ENCODE peak calls at places on chromosomes 13 and 19, in nine cellular contexts. C is tibial artery; P is IMR-90; O is CD8-positive, alpha-beta memory T cell; U is cardiac muscle cell; Y is psoas muscle; N is mammary epithelial cell; V is mucosa of descending colon; F is BE2C. W is an unnamed sample. For H3K36me3, the result is how much of the 10 kb centered on the place peaks cover.

GRCh38 chr13:65653548-65654078 is 1576.5 kb downstream of the PCDH9 start:
- DNase-seq in N (no peak), Y (no peak), U (no peak), O (no peak), V (no peak), P (no peak), C (no peak), F (peak), W (no peak)

GRCh38 chr13:30708541-30708940 is 26.8 kb upstream of the ALOX5AP start:
- DNase-seq in F (no peak), N (no peak), O (no peak), P (peak), C (no peak), U (peak), V (no peak), Y (no peak), W (no peak)

GRCh38 chr13:101065314-101065713 is 351.0 kb downstream of the NALCN start:
- DNase-seq in C (no peak), O (no peak), P (no peak), U (peak), V (no peak), N (no peak), Y (no peak), F (no peak), W (no peak)

GRCh38 chr13:106003651-106004050 is 531.8 kb downstream of the EFNB2 start:
- DNase-seq in U (no peak), P (no peak), N (no peak), V (no peak), Y (no peak), C (no peak), F (no peak), O (no peak), W (no peak)

GRCh38 chr19:39430675-39431593 is 4.8 kb downstream of the RPS16 start:
- DNase-seq in F (no peak), Y (no peak), O (peak), U (peak), N (peak), V (no peak), P (peak), C (peak), W (peak)

GRCh38 chr13:106477303-106477702 is 58.2 kb downstream of the EFNB2 start:
- DNase-seq in O (no peak), V (peak), N (no peak), C (no peak), P (no peak), U (no peak), F (no peak), Y (no peak), W (no peak)

GRCh38 chr19:49546825-49547565 is 19.2 kb downstream of the RCN3 start:
- DNase-seq in Y (no peak), F (peak), P (peak), U (peak), O (peak), C (peak), N (peak), V (peak), W (no peak)

GRCh38 chr13:72458701-72459100 is 268.7 kb downstream of the MZT1 start:
- DNase-seq in Y (no peak), U (peak), P (no peak), V (no peak), N (peak), O (no peak), C (no peak), F (no peak), W (no peak)

GRCh38 chr19:15456871-15457700 is 7.3 kb downstream of the RASAL3 start:
- DNase-seq in N (no peak), Y (no peak), O (no peak), F (no peak), P (no peak), U (no peak), V (peak), C (no peak), W (no peak)

GRCh38 chr13:101211261-101211660 is 205.0 kb downstream of the NALCN start:
- DNase-seq in C (no peak), N (peak), O (no peak), Y (no peak), V (no peak), P (peak), F (no peak), U (peak), W (peak)

GRCh38 chr13:63901630-63902029 is 2486.0 kb upstream of the PCDH20 start:
- DNase-seq in P (no peak), N (no peak), C (no peak), F (peak), Y (no peak), U (no peak), O (no peak), V (no peak), W (no peak)

GRCh38 chr13:112142401-112142930 is 75.5 kb downstream of the SOX1 start:
- DNase-seq in N (no peak), F (no peak), O (no peak), Y (no peak), U (no peak), C (no peak), V (no peak), P (no peak), W (no peak)

GRCh38 chr13:33869005-33869404 is 51.1 kb downstream of the RFC3 start:
- DNase-seq in O (no peak), Y (no peak), P (no peak), U (no peak), F (no peak), N (no peak), V (no peak), C (no peak), W (no peak)

GRCh38 chr19:12224676-12225075 is 61.8 kb downstream of the ZNF136 start:
- DNase-seq in U (peak), Y (no peak), F (no peak), O (no peak), C (no peak), P (no peak), V (no peak), N (no peak), W (no peak)

GRCh38 chr19:36244066-36244465 is 29.2 kb downstream of the ZNF146 start:
- DNase-seq in F (no peak), U (no peak), P (no peak), O (no peak), C (no peak), Y (no peak), V (no peak), N (no peak), W (no peak)

GRCh38 chr13:98961204-98962105 is 16.4 kb downstream of the DOCK9 start:
- DNase-seq in U (no peak), P (no peak), O (no peak), V (no peak), F (no peak), Y (no peak), C (no peak), N (peak), W (no peak)

GRCh38 chr19:42423462-42424344 is 3.5 kb downstream of the LIPE start:
- DNase-seq in Y (peak), C (peak), N (peak), F (peak), U (peak), O (peak), P (peak), V (peak), W (no peak)

GRCh38 chr13:40220299-40220935 is 446.0 kb downstream of the FOXO1 start:
- DNase-seq in N (no peak), F (no peak), Y (no peak), U (peak), P (no peak), O (no peak), V (no peak), C (no peak), W (no peak)

GRCh38 chr19:51375504-51376221 is 3.2 kb upstream of the NKG7 start:
- DNase-seq in U (no peak), P (no peak), V (no peak), N (no peak), C (no peak), Y (no peak), O (no peak), F (no peak), W (no peak)

GRCh38 chr13:70255406-70255991 is 147.2 kb upstream of the KLHL1 start:
- DNase-seq in O (no peak), C (no peak), N (no peak), Y (no peak), F (no peak), U (no peak), V (no peak), P (no peak), W (no peak)

GRCh38 chr19:29583196-29584006 is 22.7 kb upstream of the POP4 start:
- DNase-seq in C (no peak), O (no peak), V (no peak), N (peak), F (no peak), P (peak), Y (no peak), U (peak), W (no peak)

GRCh38 chr19:21569497-21569870 is 64.1 kb downstream of the ZNF429 start:
- DNase-seq in Y (no peak), U (peak), N (no peak), C (no peak), P (no peak), V (peak), O (no peak), F (no peak), W (no peak)

GRCh38 chr19:39970424-39970673 is 616 bp upstream of the PSMC4 start:
- DNase-seq in N (no peak), U (no peak), F (no peak), P (no peak), V (no peak), Y (no peak), O (no peak), C (no peak), W (no peak)

GRCh38 chr19:42420055-42420544 is 7.1 kb downstream of the LIPE start:
- DNase-seq in F (no peak), C (no peak), O (peak), U (peak), Y (no peak), P (peak), V (peak), N (peak), W (no peak)

GRCh38 chr19:53045536-53045935 is 996 bp downstream of the ERVV-2 start:
- DNase-seq in Y (no peak), V (no peak), C (no peak), U (no peak), N (no peak), P (no peak), O (no peak), F (no peak), W (no peak)

GRCh38 chr19:39252458-39252857 is 3.8 kb upstream of the IFNL4 start:
- DNase-seq in F (no peak), O (no peak), P (no peak), Y (no peak), N (no peak), U (no peak), V (no peak), C (no peak), W (no peak)

GRCh38 chr13:100510208-100510997 is 78.2 kb downstream of the GGACT start:
- DNase-seq in N (no peak), P (no peak), F (no peak), C (no peak), V (no peak), Y (no peak), O (no peak), U (no peak), W (no peak)

GRCh38 chr13:110089815-110090214 is 217.1 kb downstream of the COL4A1 start:
- DNase-seq in Y (no peak), P (no peak), C (no peak), O (no peak), V (no peak), U (no peak), F (no peak), N (no peak), W (no peak)

GRCh38 chr13:25233861-25234260 is 53.4 kb downstream of the MTMR6 start:
- DNase-seq in C (no peak), O (no peak), U (no peak), V (no peak), N (no peak), P (no peak), F (no peak), Y (no peak), W (no peak)

GRCh38 chr13:30696278-30697176 is 38.8 kb upstream of the ALOX5AP start:
- DNase-seq in F (no peak), Y (peak), P (peak), C (peak), U (peak), V (no peak), O (no peak), N (no peak), W (no peak)

DNA sequence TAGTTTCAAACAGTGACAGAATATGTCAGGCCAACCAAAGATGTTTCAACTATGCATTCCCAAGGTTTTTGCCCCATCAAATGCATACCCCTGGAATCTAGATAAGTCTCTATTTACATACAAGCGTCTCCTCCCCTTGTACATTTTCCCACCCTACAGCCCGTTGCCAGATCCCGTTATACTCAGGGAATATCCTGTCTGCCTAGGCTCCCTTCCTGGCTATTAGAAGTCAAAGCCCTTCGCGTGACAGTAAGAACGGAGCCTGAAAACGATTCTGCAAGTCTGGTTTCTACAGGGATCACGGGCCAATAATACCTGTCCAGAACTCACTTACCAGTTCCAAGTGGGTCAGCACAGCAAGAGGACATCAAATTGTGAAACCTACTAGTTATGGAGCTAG is 134.8 kb downstream of the LACC1 start:
- DNase-seq in V (no peak), N (no peak), O (no peak), P (no peak), F (no peak), U (no peak), C (no peak), Y (no peak), W (no peak)
- H3K36me3 ChIP-seq in V (under half), N (under half), O (under half), P (under half), F (under half), U (under half), C (under half), Y (under half), W (under half)

GRCh38 chr19:1434040-1434366 is 4.2 kb upstream of the RPS15 start:
- DNase-seq in Y (no peak), N (no peak), C (no peak), O (no peak), V (no peak), U (no peak), P (no peak), F (no peak), W (no peak)
- H3K36me3 ChIP-seq in Y (half or more), N (under half), C (half or more), O (under half), V (under half), U (under half), P (half or more), F (half or more), W (under half)

GRCh38 chr19:34380639-34381241 is 15.7 kb downstream of the GPI start:
- DNase-seq in V (no peak), U (no peak), P (no peak), N (no peak), O (no peak), F (no peak), Y (no peak), C (no peak), W (no peak)
- H3K36me3 ChIP-seq in V (under half), U (half or more), P (half or more), N (under half), O (under half), F (half or more), Y (half or more), C (half or more), W (under half)

DNA sequence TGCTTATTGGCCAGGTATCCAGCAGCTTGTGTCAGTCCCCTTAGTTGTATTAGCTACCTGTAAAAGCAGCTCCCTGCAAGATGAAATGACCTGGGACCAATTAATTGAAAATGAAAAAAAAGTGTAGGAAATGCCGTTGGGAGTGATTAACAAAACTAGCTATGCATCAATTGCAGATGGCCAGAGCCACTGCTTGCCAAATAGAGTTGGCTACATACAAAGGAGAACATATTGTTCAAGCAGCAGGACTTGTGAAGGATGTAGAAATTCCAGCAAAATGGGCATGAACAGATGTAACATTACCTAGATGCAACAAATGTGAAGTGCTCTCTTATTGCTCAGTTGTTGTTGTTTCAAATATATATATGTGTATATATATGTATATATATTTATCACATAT is 300.5 kb downstream of the PCDH17 start:
- DNase-seq in N (no peak), P (no peak), C (no peak), U (no peak), Y (no peak), O (no peak), F (no peak), V (no peak), W (no peak)
- H3K36me3 ChIP-seq in N (under half), P (under half), C (under half), U (under half), Y (under half), O (under half), F (under half), V (under half), W (under half)

GRCh38 chr19:16860118-16860517 is 28.7 kb upstream of the F2RL3 start:
- DNase-seq in V (no peak), Y (no peak), U (no peak), P (no peak), F (no peak), C (no peak), O (no peak), N (no peak), W (no peak)

GRCh38 chr19:16859626-16860025 is 29.2 kb upstream of the F2RL3 start:
- DNase-seq in C (no peak), V (no peak), F (no peak), O (no peak), N (no peak), P (no peak), Y (no peak), U (no peak), W (no peak)

GRCh38 chr19:16860996-16861395 is 27.8 kb upstream of the F2RL3 start:
- DNase-seq in N (no peak), V (no peak), U (no peak), C (no peak), F (no peak), Y (no peak), O (no peak), P (no peak), W (no peak)

GRCh38 chr19:16862826-16863405 is 25.9 kb upstream of the F2RL3 start:
- DNase-seq in N (no peak), F (no peak), V (no peak), P (no peak), Y (no peak), U (no peak), O (no peak), C (no peak), W (no peak)

DNA sequence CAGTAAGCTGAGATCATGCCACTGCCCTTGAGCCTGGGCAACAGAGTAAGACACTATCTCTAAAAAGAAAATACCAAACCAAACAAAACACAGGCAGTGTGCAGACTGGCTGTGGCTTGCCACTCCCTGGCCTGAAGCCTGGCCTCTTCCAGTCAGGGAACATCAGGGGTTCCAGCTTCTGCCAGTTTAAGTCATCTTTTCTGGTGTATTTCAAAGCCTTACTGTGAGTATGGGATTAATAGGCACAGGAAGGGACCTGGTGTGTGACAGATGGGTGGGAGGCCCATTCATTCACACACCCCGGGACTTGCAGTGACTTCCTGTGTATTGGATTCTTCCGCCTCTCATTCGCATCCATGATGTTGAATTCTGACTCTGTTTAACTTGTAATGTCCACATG is 26.9 kb upstream of the F2RL3 start:
- DNase-seq in N (no peak), C (no peak), F (no peak), O (no peak), Y (no peak), U (no peak), P (no peak), V (no peak), W (no peak)
- H3K36me3 ChIP-seq in N (under half), C (half or more), F (under half), O (under half), Y (half or more), U (under half), P (half or more), V (under half), W (under half)

GRCh38 chr19:2209408-2209807 is 26.7 kb downstream of the PLEKHJ1 start:
- DNase-seq in C (no peak), O (no peak), P (no peak), F (no peak), N (no peak), U (no peak), Y (no peak), V (no peak), W (no peak)

GRCh38 chr19:2210206-2210605 is 25.9 kb downstream of the PLEKHJ1 start:
- DNase-seq in F (no peak), U (no peak), V (peak), N (no peak), P (no peak), Y (no peak), O (no peak), C (no peak), W (no peak)

GRCh38 chr19:2207008-2207407 is 29.1 kb downstream of the PLEKHJ1 start:
- DNase-seq in C (no peak), Y (no peak), N (no peak), F (no peak), P (no peak), O (no peak), V (no peak), U (no peak), W (no peak)

GRCh38 chr19:2208975-2209374 is 27.2 kb downstream of the PLEKHJ1 start:
- DNase-seq in N (no peak), Y (no peak), C (no peak), O (no peak), P (no peak), U (no peak), F (no peak), V (no peak), W (no peak)

GRCh38 chr19:2207991-2208860 is 27.9 kb downstream of the PLEKHJ1 start:
- DNase-seq in O (peak), U (peak), N (no peak), Y (peak), P (peak), F (peak), V (peak), C (peak), W (no peak)
- H3K36me3 ChIP-seq in O (under half), U (under half), N (under half), Y (half or more), P (under half), F (half or more), V (under half), C (under half), W (under half)

DNA sequence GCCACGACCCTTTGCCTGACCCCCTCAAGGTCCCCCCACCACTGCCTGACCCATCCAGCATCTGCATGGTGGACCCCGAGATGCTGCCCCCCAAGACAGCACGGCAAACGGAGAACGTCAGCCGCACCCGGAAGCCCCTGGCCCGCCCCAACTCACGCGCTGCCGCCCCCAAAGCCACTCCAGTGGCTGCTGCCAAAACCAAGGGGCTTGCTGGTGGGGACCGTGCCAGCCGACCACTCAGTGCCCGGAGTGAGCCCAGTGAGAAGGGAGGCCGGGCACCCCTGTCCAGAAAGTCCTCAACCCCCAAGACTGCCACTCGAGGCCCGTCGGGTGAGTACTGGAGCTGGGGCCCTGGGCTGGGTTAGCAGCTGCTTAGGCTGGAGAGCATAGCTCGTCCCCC is 8.6 kb downstream of the MAP1S start:
- DNase-seq in Y (no peak), N (no peak), V (no peak), C (no peak), U (no peak), O (no peak), F (no peak), P (no peak), W (no peak)
- H3K36me3 ChIP-seq in Y (half or more), N (under half), V (under half), C (half or more), U (under half), O (under half), F (half or more), P (half or more), W (under half)

GRCh38 chr19:2198317-2198716 is 34.6 kb downstream of the DOT1L start:
- DNase-seq in P (no peak), C (no peak), Y (no peak), F (no peak), O (no peak), V (no peak), N (no peak), U (no peak), W (no peak)
- H3K36me3 ChIP-seq in P (half or more), C (under half), Y (under half), F (half or more), O (under half), V (under half), N (under half), U (under half), W (under half)

W was measured in Panc1.